ENCODE peak calls at places on chromosomes 16 and 17, in four cellular contexts. L, N, J and R are unnamed samples.

GRCh38 chr16:61306204-61306603 is 730.0 kb downstream of the CDH8 start:
- DNase-seq in N (no peak), J (no peak), L (no peak), R (no peak)

GRCh38 chr17:67151717-67152116 is 93.3 kb downstream of the HELZ start:
- DNase-seq in J (no peak), N (no peak), L (no peak), R (no peak)

GRCh38 chr17:56912105-56912999 is 1.5 kb downstream of the TRIM25 start:
- DNase-seq in J (no peak), L (peak; percentile 76), N (no peak), R (no peak)

GRCh38 chr17:58587713-58588117 is 73.3 kb upstream of the MTMR4 start:
- DNase-seq in L (peak; percentile 42), J (peak; percentile 77), N (no peak), R (peak; percentile 74)

GRCh38 chr16:79982356-79982755 is 381.8 kb upstream of the MAF start:
- DNase-seq in L (no peak), J (no peak), N (no peak), R (no peak)

GRCh38 chr17:42135664-42136653 is 13.4 kb downstream of the HSPB9 start:
- DNase-seq in J (no peak), L (peak; percentile 41), N (no peak), R (no peak)

GRCh38 chr17:62615503-62615902 is 12.0 kb upstream of the MRC2 start:
- DNase-seq in J (no peak), L (no peak), N (no peak), R (no peak)

GRCh38 chr17:56699186-56699895 is 105.8 kb downstream of the NOG start:
- DNase-seq in J (no peak), L (peak; percentile 15), N (peak; percentile 85), R (no peak)

GRCh38 chr16:9049241-9049640 is 42.2 kb upstream of the HAPSTR1 start:
- DNase-seq in L (no peak), N (no peak), J (no peak), R (no peak)

GRCh38 chr17:68732301-68732749 is 131.2 kb upstream of the FAM20A start:
- DNase-seq in J (no peak), L (no peak), N (no peak), R (no peak)

GRCh38 chr16:12358898-12359297 is 382.4 kb downstream of the SNX29 start:
- DNase-seq in N (no peak), J (no peak), L (no peak), R (no peak)

GRCh38 chr16:12354296-12354818 is 377.8 kb downstream of the SNX29 start:
- DNase-seq in N (no peak), L (no peak), J (no peak), R (no peak)

GRCh38 chr16:12361016-12361415 is 384.5 kb downstream of the SNX29 start:
- DNase-seq in J (no peak), L (no peak), N (no peak), R (no peak)

GRCh38 chr16:12360240-12360639 is 383.7 kb downstream of the SNX29 start:
- DNase-seq in N (no peak), L (no peak), J (no peak), R (no peak)

GRCh38 chr16:12356622-12357365 is 380.3 kb downstream of the SNX29 start:
- DNase-seq in L (no peak), N (no peak), J (no peak), R (no peak)
- TF ChIP-seq CTCF in L (no peak), N (no peak), J (no peak), R (no peak)

DNA sequence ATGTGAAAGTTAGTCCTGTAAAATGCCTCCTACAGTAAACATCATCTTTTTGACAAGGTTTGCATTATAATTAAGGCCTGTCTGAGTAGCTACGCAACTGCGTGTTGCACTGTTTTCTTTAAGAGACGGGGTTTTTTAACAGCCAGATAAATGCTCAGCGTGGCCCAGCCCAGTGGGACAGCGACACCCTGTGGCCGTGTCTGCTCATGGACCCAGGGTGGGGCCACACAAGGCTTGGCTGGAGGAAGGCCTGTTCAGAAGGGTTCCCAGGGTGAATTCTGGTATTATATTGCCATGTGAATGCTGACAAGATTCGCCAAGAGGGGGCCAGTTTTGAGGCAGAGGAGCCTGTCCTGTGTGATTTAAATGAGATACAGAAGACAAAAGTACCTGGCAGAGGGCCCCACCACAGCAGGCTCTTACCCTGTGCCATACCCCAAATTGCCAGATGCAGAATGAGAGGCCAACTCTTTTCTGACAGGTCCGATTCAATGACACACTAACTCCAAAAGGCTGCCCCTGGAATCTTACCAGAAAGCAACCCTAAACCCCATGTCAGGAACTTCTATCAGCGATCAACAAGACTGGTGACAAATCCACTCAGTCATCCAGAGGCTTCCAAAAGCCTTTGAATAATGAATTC is 65.9 kb upstream of the IRX6 start:
- DNase-seq in N (peak; percentile 23), J (peak; percentile 28), L (peak; percentile 32), R (peak; percentile 39)
- TF ChIP-seq CTCF in N (peak; percentile 94), J (peak; percentile 54), L (peak; percentile 36), R (peak; percentile 46)

GRCh38 chr16:86497551-86498021 is 12.7 kb upstream of the FOXF1 start:
- DNase-seq in L (no peak), N (no peak), J (no peak), R (no peak)

GRCh38 chr16:86498155-86498651 is 12.1 kb upstream of the FOXF1 start:
- DNase-seq in J (no peak), N (no peak), L (no peak), R (no peak)

GRCh38 chr16:86499889-86500707 is 10.2 kb upstream of the FOXF1 start:
- DNase-seq in N (no peak), L (no peak), J (no peak), R (no peak)

GRCh38 chr16:86496929-86497381 is 13.4 kb upstream of the FOXF1 start:
- DNase-seq in N (no peak), L (no peak), J (no peak), R (no peak)

GRCh38 chr16:86498661-86499493 is 11.4 kb upstream of the FOXF1 start:
- DNase-seq in L (no peak), N (no peak), J (no peak), R (no peak)
- TF ChIP-seq CTCF in L (no peak), N (no peak), J (no peak), R (no peak)

DNA sequence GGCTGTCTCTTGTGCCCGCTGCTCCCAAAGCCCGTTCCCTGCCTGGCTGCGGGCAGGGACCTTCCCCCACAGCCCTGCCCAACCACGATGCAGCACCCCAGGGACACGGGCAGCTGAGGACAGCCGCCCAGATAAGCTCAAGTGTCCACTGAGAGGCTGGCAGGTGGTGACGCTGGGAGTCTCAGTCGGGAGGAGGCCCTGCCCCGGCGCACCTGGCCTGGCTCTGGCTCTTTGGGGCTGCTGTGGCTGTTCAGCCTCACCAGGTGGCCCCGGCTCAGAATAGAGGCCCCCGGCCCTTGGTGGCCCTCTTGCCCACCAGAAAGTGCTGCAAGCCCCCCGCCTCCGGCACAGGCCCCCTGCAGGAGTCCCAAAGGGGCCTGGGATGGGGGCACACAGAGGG is 5.5 kb downstream of the NTHL1 start:
- DNase-seq in L (no peak), J (no peak), N (no peak), R (no peak)
- TF ChIP-seq CTCF in L (no peak), J (no peak), N (no peak), R (no peak)

GRCh38 chr17:7632492-7632894 is 2.6 kb downstream of the SHBG start:
- DNase-seq in N (no peak), L (no peak), J (peak; percentile 75), R (no peak)
- TF ChIP-seq CTCF in N (peak; percentile 68), L (peak; percentile 8), J (peak; percentile 25), R (peak; percentile 59)

DNA sequence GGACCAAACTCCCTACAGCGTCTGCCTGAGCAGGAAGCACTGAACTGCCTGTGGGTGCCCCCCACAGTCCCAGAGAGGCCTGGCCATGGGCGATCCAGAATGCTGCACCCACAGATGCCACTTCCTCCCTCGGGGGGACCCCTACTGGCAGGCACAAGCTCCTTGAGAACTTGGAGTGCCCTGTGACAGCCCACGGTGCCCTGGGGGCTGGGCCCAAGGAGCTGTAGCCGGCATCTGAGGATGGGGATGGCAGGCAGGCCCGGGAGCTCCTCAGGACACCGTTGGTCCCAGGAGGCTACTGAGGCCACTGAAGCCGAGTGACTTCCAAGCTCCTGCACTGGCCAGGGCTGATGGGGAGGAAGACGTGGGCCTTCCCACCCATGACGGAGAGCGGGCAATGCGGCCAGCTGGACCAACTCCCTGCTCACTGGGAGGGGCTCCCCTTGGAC is 15.1 kb upstream of the RASD1 start:
- DNase-seq in N (no peak), J (no peak), L (no peak), R (no peak)
- TF ChIP-seq CTCF in N (no peak), J (no peak), L (no peak), R (no peak)

GRCh38 chr17:82090549-82091263 is 7.3 kb downstream of the FASN start:
- DNase-seq in J (no peak), N (no peak), L (no peak), R (no peak)

GRCh38 chr17:82092995-82093751 is 4.9 kb downstream of the FASN start:
- DNase-seq in L (no peak), J (no peak), N (no peak), R (no peak)

GRCh38 chr17:82091264-82092066 is 6.6 kb downstream of the FASN start:
- DNase-seq in N (no peak), L (no peak), J (no peak), R (no peak)

GRCh38 chr17:82092094-82092586 is 5.9 kb downstream of the FASN start:
- DNase-seq in L (no peak), N (no peak), J (no peak), R (no peak)

GRCh38 chr17:82092628-82092994 is 5.4 kb downstream of the FASN start:
- DNase-seq in J (no peak), L (no peak), N (no peak), R (no peak)
- TF ChIP-seq CTCF in J (no peak), L (no peak), N (no peak), R (no peak)

GRCh38 chr17:80487511-80487910 is 11.1 kb upstream of the NPTX1 start:
- DNase-seq in J (no peak), L (no peak), N (no peak), R (no peak)

GRCh38 chr17:80486692-80487091 is 10.3 kb upstream of the NPTX1 start:
- DNase-seq in N (no peak), J (no peak), L (no peak), R (no peak)

GRCh38 chr17:80492343-80493136 is 16.1 kb upstream of the NPTX1 start:
- DNase-seq in J (no peak), N (no peak), L (no peak), R (no peak)

GRCh38 chr17:80494547-80494946 is 18.1 kb upstream of the NPTX1 start:
- DNase-seq in J (no peak), N (no peak), L (no peak), R (no peak)

DNA sequence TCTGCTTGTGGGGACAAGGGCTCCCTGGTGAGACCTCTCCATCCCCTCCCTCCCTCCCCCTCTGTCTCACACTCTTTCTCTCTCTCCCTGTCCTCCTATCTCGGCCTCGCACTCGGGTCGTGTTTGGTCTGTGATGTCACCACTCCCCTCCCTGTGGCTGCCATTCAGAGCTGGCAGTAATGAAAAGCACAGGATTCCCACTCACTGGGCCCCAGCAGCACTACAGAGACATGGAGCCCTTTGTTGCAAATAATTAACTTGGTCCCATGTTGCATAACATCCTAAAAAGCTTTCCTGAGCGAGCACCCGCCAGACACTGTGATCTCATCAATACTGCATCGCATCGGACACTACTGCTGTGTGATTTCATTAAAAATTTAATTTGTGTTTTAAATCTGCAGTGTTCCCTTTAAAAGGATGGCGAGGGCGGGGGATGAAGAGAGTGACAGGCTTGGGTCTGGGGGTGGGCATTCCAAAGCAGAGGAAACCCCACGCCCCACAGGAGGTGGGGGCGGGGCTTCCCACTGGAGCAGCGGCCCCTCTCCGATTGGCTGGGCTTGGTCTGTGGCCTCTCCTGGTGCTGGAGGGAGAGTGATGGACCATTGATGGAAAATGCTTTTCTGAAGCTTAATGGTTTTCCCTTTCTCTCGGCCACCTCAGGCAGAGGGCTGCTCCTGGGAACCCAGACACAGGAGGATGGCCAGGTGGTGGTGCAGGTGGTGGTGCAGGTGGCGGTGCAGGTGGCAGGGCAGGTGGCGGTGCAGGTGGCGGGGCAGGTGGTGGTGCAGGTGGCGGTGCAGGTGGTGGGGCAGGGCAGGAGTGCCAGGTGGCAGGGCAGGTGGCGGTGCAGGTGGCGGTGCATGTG is 15.3 kb upstream of the NPTX1 start:
- DNase-seq in J (no peak), N (no peak), L (no peak), R (no peak)
- TF ChIP-seq CTCF in J (no peak), N (no peak), L (no peak), R (no peak)